ENCODE peak calls at places on chromosomes 11 and 22, in five cellular contexts. T is PC-3, W is HCT116, C is OCI-LY7, B is SK-N-SH. S is an unnamed sample.

GRCh38 chr22:41664951-41665350 is 23.7 kb downstream of the SNU13 start:
- DNase-seq in T (no peak), W (no peak), C (no peak), B (no peak), S (no peak)

GRCh38 chr11:32290783-32291182 is 144.6 kb downstream of the WT1 start:
- DNase-seq in T (no peak), W (no peak), C (no peak), B (no peak), S (no peak)

GRCh38 chr22:29144786-29145160 is 60.9 kb upstream of the EMID1 start:
- DNase-seq in T (no peak), W (no peak), C (no peak), B (no peak), S (no peak)

GRCh38 chr11:62881579-62882427 is 1.1 kb downstream of the SLC3A2 start:
- DNase-seq in T (peak; percentile 98), W (peak; percentile 90), C (peak; percentile 93), B (no peak), S (peak; percentile 99)

GRCh38 chr11:65814131-65814959 is 19.4 kb upstream of the SNX32 start:
- DNase-seq in T (no peak), W (no peak), C (no peak), B (no peak), S (peak; percentile 21)

GRCh38 chr22:28907311-28908008 is 24.1 kb downstream of the ZNRF3 start:
- DNase-seq in T (no peak), W (no peak), C (no peak), B (no peak), S (no peak)

GRCh38 chr11:100793525-100793924 is 106.4 kb downstream of the ARHGAP42 start:
- DNase-seq in T (no peak), W (no peak), C (no peak), B (no peak), S (no peak)

GRCh38 chr22:48188211-48188845 is 1425.9 kb downstream of the TBC1D22A start:
- DNase-seq in T (peak; percentile 15), W (no peak), C (no peak), B (no peak), S (peak; percentile 3)

GRCh38 chr11:20759541-20759940 is 90.2 kb downstream of the NELL1 start:
- DNase-seq in T (no peak), W (no peak), C (no peak), B (no peak), S (no peak)

GRCh38 chr22:30979932-30980331 is 10.9 kb downstream of the TUG1 start:
- DNase-seq in T (no peak), W (no peak), C (no peak), B (no peak), S (no peak)

GRCh38 chr22:30324008-30324730 is 2.6 kb downstream of the TBC1D10A start:
- DNase-seq in T (no peak), W (no peak), C (no peak), B (no peak), S (peak; percentile 77)

GRCh38 chr22:17917490-17917983 is 106.8 kb downstream of the MICAL3 start:
- DNase-seq in T (peak; percentile 49), W (no peak), C (peak; percentile 26), B (no peak), S (no peak)

GRCh38 chr11:126874831-126875230 is 125.7 kb downstream of the KIRREL3 start:
- DNase-seq in T (no peak), W (no peak), C (peak; percentile 1), B (no peak), S (no peak)

GRCh38 chr11:120211522-120212258 is 858 bp downstream of the OAF start:
- DNase-seq in T (peak; percentile 20), W (no peak), C (no peak), B (no peak), S (peak; percentile 57)

GRCh38 chr11:66850235-66850587 is 6.7 kb upstream of the LRFN4 start:
- DNase-seq in T (no peak), W (no peak), C (no peak), B (peak; percentile 17), S (no peak)

GRCh38 chr11:7353100-7353499 is 101.4 kb downstream of the SYT9 start:
- DNase-seq in T (peak; percentile 55), W (peak; percentile 22), C (peak; percentile 68), B (no peak), S (peak; percentile 64)

GRCh38 chr11:15923169-15923568 is 433.2 kb downstream of the SOX6 start:
- DNase-seq in T (no peak), W (no peak), C (no peak), B (peak; percentile 44), S (no peak)

GRCh38 chr22:37696657-37697539 is at the start of gene TRIOBP:
- DNase-seq in T (peak; percentile 93), W (peak; percentile 85), C (peak; percentile 97), B (peak; percentile 95), S (peak; percentile 98)

GRCh38 chr11:76801736-76802135 is 18.6 kb downstream of the TSKU start:
- DNase-seq in T (peak; percentile 19), W (no peak), C (no peak), B (no peak), S (no peak)

GRCh38 chr11:11036185-11037161 is 178.6 kb upstream of the ZBED5 start:
- DNase-seq in T (peak; percentile 66), W (peak; percentile 64), C (peak; percentile 76), B (peak; percentile 55), S (peak; percentile 77)

GRCh38 chr11:134024420-134025085 is 44.3 kb upstream of the JAM3 start:
- DNase-seq in T (peak; percentile 83), W (no peak), C (no peak), B (no peak), S (peak; percentile 91)

GRCh38 chr22:23180893-23181762 is 819 bp downstream of the BCR start:
- DNase-seq in T (peak; percentile 17), W (no peak), C (peak; percentile 43), B (peak; percentile 62), S (peak; percentile 43)

GRCh38 chr11:134532176-134532920 is 120.3 kb upstream of the B3GAT1 start:
- DNase-seq in T (no peak), W (no peak), C (no peak), B (no peak), S (no peak)

GRCh38 chr22:29842740-29843139 is 4.7 kb upstream of the ASCC2 start:
- DNase-seq in T (peak; percentile 94), W (no peak), C (no peak), B (no peak), S (peak; percentile 96)

GRCh38 chr11:121249039-121249663 is 43.4 kb upstream of the SC5D start:
- DNase-seq in T (peak; percentile 72), W (peak; percentile 24), C (peak; percentile 69), B (peak; percentile 64), S (peak; percentile 67)

GRCh38 chr11:3121931-3122774 is 43.0 kb downstream of the OSBPL5 start:
- DNase-seq in T (no peak), W (no peak), C (no peak), B (peak; percentile 36), S (no peak)

GRCh38 chr11:31233425-31233824 is 136.1 kb downstream of the DCDC1 start:
- DNase-seq in T (peak; percentile 17), W (peak; percentile 29), C (no peak), B (no peak), S (peak; percentile 14)

GRCh38 chr11:134781335-134781970 is 369.4 kb upstream of the B3GAT1 start:
- DNase-seq in T (no peak), W (no peak), C (no peak), B (no peak), S (no peak)

GRCh38 chr11:45913942-45914635 is 3.6 kb downstream of the PEX16 start:
- DNase-seq in T (no peak), W (no peak), C (no peak), B (no peak), S (no peak)

GRCh38 chr11:75338516-75339218 is 12.8 kb downstream of the ARRB1 start:
- DNase-seq in T (no peak), W (no peak), C (no peak), B (peak; percentile 52), S (peak; percentile 82)

GRCh38 chr11:44625759-44626523 is 60.5 kb downstream of the CD82 start:
- DNase-seq in T (no peak), W (no peak), C (no peak), B (no peak), S (no peak)

GRCh38 chr22:44391481-44392445 is 79.0 kb upstream of the SHISAL1 start:
- DNase-seq in T (peak; percentile 5), W (no peak), C (no peak), B (no peak), S (no peak)

GRCh38 chr22:44392446-44392921 is 79.7 kb upstream of the SHISAL1 start:
- DNase-seq in T (peak; percentile 69), W (no peak), C (no peak), B (no peak), S (peak; percentile 11)

GRCh38 chr22:44394246-44395115 is 81.7 kb upstream of the SHISAL1 start:
- DNase-seq in T (no peak), W (no peak), C (no peak), B (peak; percentile 6), S (no peak)

GRCh38 chr22:44391026-44391425 is 78.3 kb upstream of the SHISAL1 start:
- DNase-seq in T (no peak), W (no peak), C (no peak), B (peak; percentile 54), S (no peak)

GRCh38 chr22:44393066-44393465 is 80.3 kb upstream of the SHISAL1 start:
- DNase-seq in T (no peak), W (no peak), C (no peak), B (no peak), S (no peak)
- TF ChIP-seq EZH2phosphoT487 in T (no peak), W (no peak), C (no peak), B (no peak), S (no peak)

DNA sequence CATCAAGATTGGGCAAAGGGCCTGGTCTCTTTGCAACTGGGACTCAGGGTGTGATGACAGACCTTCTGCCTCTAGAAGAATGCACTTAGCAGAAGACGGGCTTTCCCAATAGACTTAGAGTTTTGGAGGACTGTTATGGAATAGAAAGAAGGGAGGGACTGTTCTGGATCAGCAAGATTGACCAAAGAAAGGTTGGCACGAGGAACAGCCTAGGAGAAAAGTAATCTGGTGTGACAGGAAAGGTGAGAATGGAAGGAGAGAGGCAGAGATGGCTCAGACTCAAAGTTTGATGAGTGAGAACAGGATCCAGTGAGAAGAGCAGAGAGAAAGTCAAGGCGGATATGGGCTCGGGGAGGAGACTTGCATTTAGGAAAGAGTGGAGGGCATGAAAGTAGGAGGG is 23.0 kb upstream of the TMEM45B start:
- DNase-seq in T (peak; percentile 33), W (no peak), C (no peak), B (no peak), S (no peak)
- TF ChIP-seq EZH2phosphoT487 in T (no peak), W (no peak), C (no peak), B (no peak), S (no peak)

DNA sequence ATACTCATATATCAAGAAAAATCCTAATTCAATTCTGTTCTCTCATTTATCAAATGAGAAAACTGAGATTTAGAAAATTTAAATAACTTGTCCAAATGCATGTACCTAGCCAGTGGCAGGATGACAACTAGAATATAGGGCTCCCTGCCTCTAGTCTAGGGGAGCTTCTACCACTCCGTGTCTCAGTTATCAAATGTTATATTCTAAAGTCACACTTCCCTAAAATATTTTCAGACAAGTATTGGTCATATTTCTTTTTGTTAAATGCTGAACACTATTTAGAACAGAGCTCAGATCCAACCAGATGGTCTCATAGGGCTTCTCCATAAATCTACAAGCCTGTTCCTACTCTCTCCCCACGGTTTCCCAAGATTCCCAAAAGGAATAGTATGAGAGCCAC is 26.3 kb downstream of the KCNJ1 start:
- DNase-seq in T (no peak), W (no peak), C (no peak), B (no peak), S (no peak)
- TF ChIP-seq EZH2phosphoT487 in T (no peak), W (no peak), C (no peak), B (no peak), S (no peak)

GRCh38 chr11:36500315-36500721 is 9.8 kb downstream of the TRAF6 start:
- DNase-seq in T (peak; percentile 83), W (no peak), C (no peak), B (no peak), S (peak; percentile 94)
- TF ChIP-seq EZH2phosphoT487 in T (no peak), W (no peak), C (no peak), B (no peak), S (no peak)